ENCODE peak calls at places on chromosomes 1 and 21, in seven cellular contexts. B, U, R, F, A, Q and I are unnamed samples.
A peak's percentile ranks its signal among the peaks of the same experiment; 100 is the strongest.

GRCh38 chr1:244887281-244887680 is 22.9 kb upstream of the HNRNPU start:
- DNase-seq in B (no peak), U (no peak), R (no peak), F (no peak), A (peak; percentile 11), Q (no peak), I (no peak)

GRCh38 chr1:179971563-179972496 is 17.2 kb downstream of the CEP350 start:
- DNase-seq in B (no peak), U (peak; percentile 2), R (no peak), F (no peak), A (no peak), Q (no peak), I (no peak)

GRCh38 chr1:166675213-166675612 is 164.1 kb upstream of the POGK start:
- DNase-seq in B (no peak), U (no peak), R (no peak), F (no peak), A (no peak), Q (no peak), I (no peak)

GRCh38 chr1:59641861-59642260 is 172.9 kb upstream of the HOOK1 start:
- DNase-seq in B (no peak), U (no peak), R (no peak), F (no peak), A (no peak), Q (no peak), I (no peak)

GRCh38 chr21:31340942-31341487 is 3.0 kb downstream of the TIAM1 start:
- DNase-seq in B (no peak), U (no peak), R (no peak), F (no peak), A (no peak), Q (no peak), I (no peak)

GRCh38 chr1:108708726-108709660 is 3.7 kb upstream of the FNDC7 start:
- DNase-seq in B (no peak), U (no peak), R (peak; percentile 23), F (no peak), A (peak; percentile 26), Q (no peak), I (no peak)

GRCh38 chr1:241456743-241457142 is 62.8 kb downstream of the FH start:
- DNase-seq in B (no peak), U (no peak), R (no peak), F (no peak), A (no peak), Q (no peak), I (no peak)

GRCh38 chr1:115726161-115726560 is 42.4 kb downstream of the CASQ2 start:
- DNase-seq in B (no peak), U (no peak), R (no peak), F (no peak), A (no peak), Q (no peak), I (no peak)

GRCh38 chr1:68173283-68174172 is 58.8 kb downstream of the WLS start:
- DNase-seq in B (no peak), U (peak; percentile 55), R (no peak), F (no peak), A (no peak), Q (no peak), I (no peak)

GRCh38 chr1:55803429-55803828 is 588.3 kb upstream of the USP24 start:
- DNase-seq in B (no peak), U (no peak), R (no peak), F (peak; percentile 73), A (no peak), Q (no peak), I (no peak)

GRCh38 chr1:160177667-160178066 is 12.7 kb upstream of the CASQ1 start:
- DNase-seq in B (no peak), U (no peak), R (no peak), F (no peak), A (no peak), Q (no peak), I (no peak)

GRCh38 chr21:37710555-37711293 is 205.5 kb downstream of the KCNJ6 start:
- DNase-seq in B (no peak), U (no peak), R (no peak), F (peak; percentile 19), A (no peak), Q (peak; percentile 15), I (no peak)

GRCh38 chr21:41873426-41873825 is 5.7 kb downstream of the PRDM15 start:
- DNase-seq in B (no peak), U (no peak), R (no peak), F (no peak), A (no peak), Q (no peak), I (no peak)

GRCh38 chr1:197733324-197733723 is 42.0 kb downstream of the DENND1B start:
- DNase-seq in B (no peak), U (no peak), R (no peak), F (no peak), A (no peak), Q (no peak), I (no peak)

GRCh38 chr1:34164510-34165381 is at the start of gene CSMD2:
- DNase-seq in B (no peak), U (no peak), R (no peak), F (peak; percentile 71), A (no peak), Q (no peak), I (peak; percentile 42)

GRCh38 chr1:160779662-160780397 is 16.1 kb upstream of the LY9 start:
- DNase-seq in B (no peak), U (no peak), R (peak; percentile 58), F (no peak), A (peak; percentile 38), Q (no peak), I (no peak)

GRCh38 chr1:70034403-70034802 is 171.0 kb downstream of the LRRC40 start:
- DNase-seq in B (no peak), U (no peak), R (no peak), F (peak; percentile 71), A (no peak), Q (no peak), I (no peak)

GRCh38 chr1:118136511-118136937 is 48.5 kb downstream of the SPAG17 start:
- DNase-seq in B (no peak), U (peak; percentile 17), R (no peak), F (no peak), A (no peak), Q (no peak), I (no peak)

GRCh38 chr1:79604490-79605198 is 598.1 kb upstream of the ADGRL4 start:
- DNase-seq in B (no peak), U (no peak), R (no peak), F (no peak), A (no peak), Q (no peak), I (no peak)

GRCh38 chr1:205980182-205980830 is 22.9 kb downstream of the RAB7B start:
- DNase-seq in B (no peak), U (no peak), R (no peak), F (no peak), A (no peak), Q (no peak), I (no peak)

DNA sequence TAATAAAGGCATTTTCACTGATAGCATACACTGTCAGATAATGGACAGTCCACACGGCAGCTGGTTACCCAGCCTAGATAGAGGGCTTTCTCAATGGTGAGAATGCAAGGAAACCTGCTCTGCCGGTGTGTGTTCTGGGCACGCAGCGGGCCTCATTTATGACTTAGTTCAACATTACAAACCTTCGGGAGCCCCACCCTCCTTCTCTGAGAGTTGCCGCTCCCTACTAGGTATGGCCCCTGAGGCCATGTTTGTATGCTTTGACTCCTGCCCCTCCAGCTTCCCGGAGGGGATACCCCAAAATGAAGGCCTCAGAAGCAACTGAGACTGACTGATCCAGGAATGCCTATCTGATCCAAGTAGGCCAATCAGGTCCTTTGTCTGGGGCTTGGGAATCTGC is 17.2 kb upstream of the FABP3 start:
- DNase-seq in B (peak; percentile 65), U (no peak), R (no peak), F (no peak), A (peak; percentile 86), Q (no peak), I (no peak)
- TF ChIP-seq CTCF in B (no peak), U (no peak), R (no peak), F (no peak), A (no peak), Q (no peak), I (no peak)

DNA sequence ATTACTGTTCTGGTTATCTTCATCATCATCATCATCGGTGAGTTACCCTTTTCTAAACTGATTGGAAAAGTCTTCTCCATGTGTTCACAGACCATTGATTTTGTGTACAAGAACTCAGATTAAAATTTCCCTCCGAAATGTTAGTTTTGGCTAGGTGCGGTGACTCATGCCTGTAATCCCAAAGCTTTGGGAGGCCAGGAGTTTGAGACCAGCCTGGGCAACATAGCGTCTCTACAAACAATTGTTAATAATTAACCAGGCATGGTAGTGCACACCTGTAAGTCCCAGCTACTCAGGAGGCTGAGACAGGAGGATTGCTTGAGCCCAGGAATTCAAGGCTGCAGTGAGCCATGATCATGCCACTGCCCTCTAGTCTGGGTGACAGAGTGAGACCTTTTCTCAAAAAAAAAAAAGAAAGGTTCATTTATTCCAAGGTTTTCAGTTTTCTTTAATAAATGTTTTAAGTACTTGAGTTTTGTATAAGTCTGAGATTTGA is 5.9 kb upstream of the PER3 start:
- DNase-seq in B (no peak), U (no peak), R (no peak), F (no peak), A (no peak), Q (no peak), I (no peak)
- TF ChIP-seq CTCF in B (no peak), U (no peak), R (no peak), F (no peak), A (no peak), Q (no peak), I (no peak)

GRCh38 chr1:10940838-10941237 is 71.6 kb upstream of the TARDBP start:
- DNase-seq in B (no peak), U (no peak), R (no peak), F (no peak), A (no peak), Q (no peak), I (no peak)

GRCh38 chr1:10941891-10942541 is 70.4 kb upstream of the TARDBP start:
- DNase-seq in B (peak; percentile 67), U (peak; percentile 20), R (peak; percentile 66), F (peak; percentile 75), A (peak; percentile 70), Q (peak; percentile 65), I (peak; percentile 75)

GRCh38 chr1:10943991-10944730 is 68.3 kb upstream of the TARDBP start:
- DNase-seq in B (peak; percentile 63), U (no peak), R (no peak), F (no peak), A (peak; percentile 75), Q (no peak), I (no peak)

GRCh38 chr1:10943041-10943440 is 69.4 kb upstream of the TARDBP start:
- DNase-seq in B (no peak), U (no peak), R (no peak), F (no peak), A (no peak), Q (no peak), I (no peak)

DNA sequence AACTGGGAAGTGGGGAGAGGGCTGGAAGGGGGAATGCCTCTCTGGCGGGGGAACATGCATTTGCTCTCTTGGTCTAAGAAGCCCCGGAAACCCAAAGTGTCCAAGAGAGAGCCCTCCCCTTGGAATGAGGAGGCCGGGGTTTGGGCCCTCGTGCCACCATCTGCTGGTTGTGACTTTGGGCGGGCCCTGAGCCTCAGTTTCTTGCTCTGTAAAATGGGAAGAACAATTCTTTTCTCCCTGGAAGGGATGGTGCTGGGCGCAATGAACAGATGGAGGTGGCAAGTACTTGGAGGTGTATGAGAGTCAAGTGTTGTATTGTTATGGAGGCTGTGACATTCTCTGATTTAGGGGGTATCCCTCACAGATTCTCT is 69.9 kb upstream of the TARDBP start:
- DNase-seq in B (no peak), U (no peak), R (no peak), F (no peak), A (no peak), Q (no peak), I (no peak)
- TF ChIP-seq CTCF in B (no peak), U (no peak), R (no peak), F (no peak), A (no peak), Q (no peak), I (no peak)

GRCh38 chr1:100543640-100544039 is 5.7 kb downstream of the GPR88 start:
- DNase-seq in B (no peak), U (peak; percentile 48), R (no peak), F (no peak), A (no peak), Q (no peak), I (no peak)
- TF ChIP-seq CTCF in B (no peak), U (peak; percentile 53), R (peak; percentile 33), F (peak; percentile 35), A (no peak), Q (no peak), I (peak; percentile 25)